ENCODE peak calls at places on chromosome 16, in five cellular contexts. One of them, this sample, is unnamed.

GRCh38 chr16:28998837-28999236 is 14.0 kb downstream of the LAT start:
- DNase-seq in DMS79 treated with DMSO at 0.1 percent for 48 hours: no peak
- DNase-seq in activated gamma-delta T cell treated with Interleukin-2 at 50 U/mL for 16 hours: no peak
- DNase-seq in CD8-positive, alpha-beta T cell: no peak
- DNase-seq in hepatocyte: no peak
- DNase-seq in this sample: no peak

GRCh38 chr16:68378436-68379415 is 67.9 kb downstream of the PRMT7 start:
- DNase-seq in activated gamma-delta T cell treated with Interleukin-2 at 50 U/mL for 16 hours: no peak
- DNase-seq in CD8-positive, alpha-beta T cell: no peak
- DNase-seq in hepatocyte: no peak
- DNase-seq in DMS79 treated with DMSO at 0.1 percent for 48 hours: no peak
- DNase-seq in this sample: no peak

GRCh38 chr16:58640949-58641348 is 11.3 kb upstream of the CNOT1 start:
- DNase-seq in activated gamma-delta T cell treated with Interleukin-2 at 50 U/mL for 16 hours: no peak
- DNase-seq in hepatocyte: no peak
- DNase-seq in DMS79 treated with DMSO at 0.1 percent for 48 hours: no peak
- DNase-seq in CD8-positive, alpha-beta T cell: no peak
- DNase-seq in this sample: no peak

GRCh38 chr16:18829221-18829620 is 27.9 kb upstream of the ARL6IP1 start:
- DNase-seq in activated gamma-delta T cell treated with Interleukin-2 at 50 U/mL for 16 hours: no peak
- DNase-seq in CD8-positive, alpha-beta T cell: no peak
- DNase-seq in hepatocyte: no peak
- DNase-seq in DMS79 treated with DMSO at 0.1 percent for 48 hours: no peak
- DNase-seq in this sample: no peak

GRCh38 chr16:23508589-23509440 is 1.5 kb downstream of the GGA2 start:
- DNase-seq in CD8-positive, alpha-beta T cell: no peak
- DNase-seq in hepatocyte: peak; percentile 16
- DNase-seq in activated gamma-delta T cell treated with Interleukin-2 at 50 U/mL for 16 hours: no peak
- DNase-seq in DMS79 treated with DMSO at 0.1 percent for 48 hours: peak; percentile 18
- DNase-seq in this sample: peak; percentile 74

GRCh38 chr16:66930189-66930588 is 4.0 kb downstream of the CIAO2B start:
- DNase-seq in hepatocyte: peak; percentile 73
- DNase-seq in CD8-positive, alpha-beta T cell: no peak
- DNase-seq in activated gamma-delta T cell treated with Interleukin-2 at 50 U/mL for 16 hours: no peak
- DNase-seq in DMS79 treated with DMSO at 0.1 percent for 48 hours: no peak
- DNase-seq in this sample: no peak

GRCh38 chr16:57194512-57194911 is 8.4 kb downstream of the RSPRY1 start:
- DNase-seq in activated gamma-delta T cell treated with Interleukin-2 at 50 U/mL for 16 hours: no peak
- DNase-seq in hepatocyte: peak; percentile 61
- DNase-seq in CD8-positive, alpha-beta T cell: no peak
- DNase-seq in DMS79 treated with DMSO at 0.1 percent for 48 hours: no peak
- DNase-seq in this sample: peak; percentile 66

GRCh38 chr16:58678716-58679115 is 5.9 kb downstream of the SLC38A7 start:
- DNase-seq in DMS79 treated with DMSO at 0.1 percent for 48 hours: no peak
- DNase-seq in hepatocyte: no peak
- DNase-seq in activated gamma-delta T cell treated with Interleukin-2 at 50 U/mL for 16 hours: no peak
- DNase-seq in CD8-positive, alpha-beta T cell: no peak
- DNase-seq in this sample: no peak

GRCh38 chr16:22189473-22190168 is 16.5 kb upstream of the EEF2K start:
- DNase-seq in DMS79 treated with DMSO at 0.1 percent for 48 hours: peak; percentile 76
- DNase-seq in activated gamma-delta T cell treated with Interleukin-2 at 50 U/mL for 16 hours: peak; percentile 85
- DNase-seq in CD8-positive, alpha-beta T cell: peak; percentile 84
- DNase-seq in hepatocyte: peak; percentile 30
- DNase-seq in this sample: no peak

GRCh38 chr16:17476414-17477259 is 5.9 kb upstream of the XYLT1 start:
- DNase-seq in activated gamma-delta T cell treated with Interleukin-2 at 50 U/mL for 16 hours: peak; percentile 40
- DNase-seq in CD8-positive, alpha-beta T cell: peak; percentile 18
- DNase-seq in DMS79 treated with DMSO at 0.1 percent for 48 hours: peak; percentile 36
- DNase-seq in hepatocyte: peak; percentile 86
- DNase-seq in this sample: peak; percentile 88

GRCh38 chr16:80739523-80739922 is 64.9 kb downstream of the CDYL2 start:
- DNase-seq in hepatocyte: no peak
- DNase-seq in activated gamma-delta T cell treated with Interleukin-2 at 50 U/mL for 16 hours: no peak
- DNase-seq in DMS79 treated with DMSO at 0.1 percent for 48 hours: no peak
- DNase-seq in CD8-positive, alpha-beta T cell: no peak
- DNase-seq in this sample: no peak

GRCh38 chr16:4696172-4696904 is 3.0 kb downstream of the NUDT16L1 start:
- DNase-seq in hepatocyte: peak; percentile 14
- DNase-seq in activated gamma-delta T cell treated with Interleukin-2 at 50 U/mL for 16 hours: no peak
- DNase-seq in DMS79 treated with DMSO at 0.1 percent for 48 hours: no peak
- DNase-seq in CD8-positive, alpha-beta T cell: no peak
- DNase-seq in this sample: peak; percentile 41

GRCh38 chr16:87309912-87310485 is 7.2 kb downstream of the C16orf95 start:
- DNase-seq in activated gamma-delta T cell treated with Interleukin-2 at 50 U/mL for 16 hours: no peak
- DNase-seq in CD8-positive, alpha-beta T cell: no peak
- DNase-seq in DMS79 treated with DMSO at 0.1 percent for 48 hours: no peak
- DNase-seq in hepatocyte: no peak
- DNase-seq in this sample: no peak

GRCh38 chr16:49698931-49699715 is 156.8 kb downstream of the ZNF423 start:
- DNase-seq in CD8-positive, alpha-beta T cell: no peak
- DNase-seq in DMS79 treated with DMSO at 0.1 percent for 48 hours: no peak
- DNase-seq in activated gamma-delta T cell treated with Interleukin-2 at 50 U/mL for 16 hours: no peak
- DNase-seq in hepatocyte: no peak
- DNase-seq in this sample: no peak

GRCh38 chr16:11183035-11183812 is 72.8 kb downstream of the SOCS1 start:
- DNase-seq in hepatocyte: no peak
- DNase-seq in activated gamma-delta T cell treated with Interleukin-2 at 50 U/mL for 16 hours: no peak
- DNase-seq in DMS79 treated with DMSO at 0.1 percent for 48 hours: no peak
- DNase-seq in CD8-positive, alpha-beta T cell: no peak
- DNase-seq in this sample: no peak

GRCh38 chr16:88772871-88773811 is 11.9 kb downstream of the PIEZO1 start:
- DNase-seq in CD8-positive, alpha-beta T cell: no peak
- DNase-seq in activated gamma-delta T cell treated with Interleukin-2 at 50 U/mL for 16 hours: no peak
- DNase-seq in hepatocyte: peak; percentile 83
- DNase-seq in DMS79 treated with DMSO at 0.1 percent for 48 hours: no peak
- DNase-seq in this sample: peak; percentile 97

GRCh38 chr16:3509470-3509928 is 8.7 kb downstream of the CLUAP1 start:
- DNase-seq in hepatocyte: no peak
- DNase-seq in activated gamma-delta T cell treated with Interleukin-2 at 50 U/mL for 16 hours: peak; percentile 80
- DNase-seq in CD8-positive, alpha-beta T cell: peak; percentile 63
- DNase-seq in DMS79 treated with DMSO at 0.1 percent for 48 hours: peak; percentile 80
- DNase-seq in this sample: peak; percentile 51

GRCh38 chr16:4660454-4661007 is 32.8 kb upstream of the NUDT16L1 start:
- DNase-seq in hepatocyte: peak; percentile 66
- DNase-seq in activated gamma-delta T cell treated with Interleukin-2 at 50 U/mL for 16 hours: peak; percentile 72
- DNase-seq in CD8-positive, alpha-beta T cell: peak; percentile 27
- DNase-seq in DMS79 treated with DMSO at 0.1 percent for 48 hours: peak; percentile 59
- DNase-seq in this sample: no peak

GRCh38 chr16:22216191-22216831 is 10.2 kb downstream of the EEF2K start:
- DNase-seq in hepatocyte: no peak
- DNase-seq in CD8-positive, alpha-beta T cell: no peak
- DNase-seq in activated gamma-delta T cell treated with Interleukin-2 at 50 U/mL for 16 hours: no peak
- DNase-seq in DMS79 treated with DMSO at 0.1 percent for 48 hours: peak; percentile 25
- DNase-seq in this sample: no peak

GRCh38 chr16:28915181-28915580 is 9.9 kb downstream of the RABEP2 start:
- DNase-seq in DMS79 treated with DMSO at 0.1 percent for 48 hours: no peak
- DNase-seq in CD8-positive, alpha-beta T cell: no peak
- DNase-seq in activated gamma-delta T cell treated with Interleukin-2 at 50 U/mL for 16 hours: no peak
- DNase-seq in hepatocyte: no peak
- DNase-seq in this sample: no peak

GRCh38 chr16:57622361-57623250 is 5.8 kb upstream of the ADGRG1 start:
- DNase-seq in DMS79 treated with DMSO at 0.1 percent for 48 hours: peak; percentile 17
- DNase-seq in CD8-positive, alpha-beta T cell: no peak
- DNase-seq in activated gamma-delta T cell treated with Interleukin-2 at 50 U/mL for 16 hours: no peak
- DNase-seq in hepatocyte: no peak
- DNase-seq in this sample: no peak

GRCh38 chr16:85528528-85529387 is 84.4 kb upstream of the GSE1 start:
- DNase-seq in DMS79 treated with DMSO at 0.1 percent for 48 hours: no peak
- DNase-seq in CD8-positive, alpha-beta T cell: peak; percentile 7
- DNase-seq in activated gamma-delta T cell treated with Interleukin-2 at 50 U/mL for 16 hours: peak; percentile 15
- DNase-seq in hepatocyte: no peak
- DNase-seq in this sample: no peak

GRCh38 chr16:11090947-11091785 is 146.8 kb downstream of the CLEC16A start:
- DNase-seq in activated gamma-delta T cell treated with Interleukin-2 at 50 U/mL for 16 hours: no peak
- DNase-seq in DMS79 treated with DMSO at 0.1 percent for 48 hours: no peak
- DNase-seq in hepatocyte: no peak
- DNase-seq in CD8-positive, alpha-beta T cell: no peak
- DNase-seq in this sample: no peak

GRCh38 chr16:12162151-12162559 is 185.6 kb downstream of the SNX29 start:
- DNase-seq in CD8-positive, alpha-beta T cell: no peak
- DNase-seq in DMS79 treated with DMSO at 0.1 percent for 48 hours: no peak
- DNase-seq in activated gamma-delta T cell treated with Interleukin-2 at 50 U/mL for 16 hours: no peak
- DNase-seq in hepatocyte: no peak
- DNase-seq in this sample: no peak

GRCh38 chr16:12459401-12459791 is 344.3 kb downstream of the CPPED1 start:
- DNase-seq in activated gamma-delta T cell treated with Interleukin-2 at 50 U/mL for 16 hours: no peak
- DNase-seq in DMS79 treated with DMSO at 0.1 percent for 48 hours: no peak
- DNase-seq in hepatocyte: no peak
- DNase-seq in CD8-positive, alpha-beta T cell: no peak
- DNase-seq in this sample: no peak

GRCh38 chr16:51268237-51268636 is 117.2 kb upstream of the SALL1 start:
- DNase-seq in DMS79 treated with DMSO at 0.1 percent for 48 hours: peak; percentile 1
- DNase-seq in hepatocyte: no peak
- DNase-seq in CD8-positive, alpha-beta T cell: no peak
- DNase-seq in activated gamma-delta T cell treated with Interleukin-2 at 50 U/mL for 16 hours: no peak
- DNase-seq in this sample: no peak

GRCh38 chr16:85296859-85297698 is 184.8 kb upstream of the CIBAR2 start:
- DNase-seq in CD8-positive, alpha-beta T cell: peak; percentile 33
- DNase-seq in activated gamma-delta T cell treated with Interleukin-2 at 50 U/mL for 16 hours: peak; percentile 50
- DNase-seq in hepatocyte: peak; percentile 55
- DNase-seq in DMS79 treated with DMSO at 0.1 percent for 48 hours: no peak
- DNase-seq in this sample: no peak

GRCh38 chr16:6969594-6969993 is 363.1 kb upstream of the RBFOX1 start:
- DNase-seq in CD8-positive, alpha-beta T cell: no peak
- DNase-seq in DMS79 treated with DMSO at 0.1 percent for 48 hours: no peak
- DNase-seq in hepatocyte: no peak
- DNase-seq in activated gamma-delta T cell treated with Interleukin-2 at 50 U/mL for 16 hours: no peak
- DNase-seq in this sample: no peak

GRCh38 chr16:27671410-27671809 is 121.5 kb downstream of the KATNIP start:
- DNase-seq in DMS79 treated with DMSO at 0.1 percent for 48 hours: no peak
- DNase-seq in CD8-positive, alpha-beta T cell: no peak
- DNase-seq in activated gamma-delta T cell treated with Interleukin-2 at 50 U/mL for 16 hours: no peak
- DNase-seq in hepatocyte: no peak
- DNase-seq in this sample: no peak

GRCh38 chr16:29807426-29808218 is 1.3 kb downstream of the MAZ start:
- DNase-seq in CD8-positive, alpha-beta T cell: peak; percentile 78
- DNase-seq in DMS79 treated with DMSO at 0.1 percent for 48 hours: peak; percentile 79
- DNase-seq in activated gamma-delta T cell treated with Interleukin-2 at 50 U/mL for 16 hours: peak; percentile 81
- DNase-seq in hepatocyte: peak; percentile 92
- DNase-seq in this sample: peak; percentile 95

GRCh38 chr16:30844346-30844670 is 49.6 kb downstream of the BCL7C start:
- DNase-seq in DMS79 treated with DMSO at 0.1 percent for 48 hours: no peak
- DNase-seq in CD8-positive, alpha-beta T cell: no peak
- DNase-seq in hepatocyte: no peak
- DNase-seq in activated gamma-delta T cell treated with Interleukin-2 at 50 U/mL for 16 hours: no peak
- DNase-seq in this sample: no peak

GRCh38 chr16:82943371-82943770 is 316.6 kb downstream of the CDH13 start:
- DNase-seq in hepatocyte: no peak
- DNase-seq in DMS79 treated with DMSO at 0.1 percent for 48 hours: no peak
- DNase-seq in CD8-positive, alpha-beta T cell: no peak
- DNase-seq in activated gamma-delta T cell treated with Interleukin-2 at 50 U/mL for 16 hours: no peak
- DNase-seq in this sample: no peak

GRCh38 chr16:81815429-81815766 is 36.3 kb downstream of the PLCG2 start:
- DNase-seq in CD8-positive, alpha-beta T cell: no peak
- DNase-seq in hepatocyte: no peak
- DNase-seq in DMS79 treated with DMSO at 0.1 percent for 48 hours: no peak
- DNase-seq in activated gamma-delta T cell treated with Interleukin-2 at 50 U/mL for 16 hours: no peak
- DNase-seq in this sample: no peak

GRCh38 chr16:57128787-57129389 is 36.5 kb downstream of the CPNE2 start:
- DNase-seq in hepatocyte: no peak
- DNase-seq in DMS79 treated with DMSO at 0.1 percent for 48 hours: no peak
- DNase-seq in activated gamma-delta T cell treated with Interleukin-2 at 50 U/mL for 16 hours: peak; percentile 69
- DNase-seq in CD8-positive, alpha-beta T cell: peak; percentile 53
- DNase-seq in this sample: no peak

GRCh38 chr16:30395155-30395991 is at the start of gene ZNF48:
- DNase-seq in activated gamma-delta T cell treated with Interleukin-2 at 50 U/mL for 16 hours: peak; percentile 64
- DNase-seq in DMS79 treated with DMSO at 0.1 percent for 48 hours: peak; percentile 82
- DNase-seq in hepatocyte: peak; percentile 97
- DNase-seq in CD8-positive, alpha-beta T cell: peak; percentile 46
- DNase-seq in this sample: peak; percentile 91

GRCh38 chr16:67833035-67833417 is 9.1 kb upstream of the THAP11 start:
- DNase-seq in hepatocyte: no peak
- DNase-seq in DMS79 treated with DMSO at 0.1 percent for 48 hours: no peak
- DNase-seq in CD8-positive, alpha-beta T cell: no peak
- DNase-seq in activated gamma-delta T cell treated with Interleukin-2 at 50 U/mL for 16 hours: no peak
- DNase-seq in this sample: no peak